ENCODE peak calls at places on chromosomes 12 and 14, in eight cellular contexts. One of them, this sample, is unnamed.
A peak's percentile ranks its signal among the peaks of the same experiment; 100 is the strongest.

GRCh38 chr12:2013527-2014223 is 9.4 kb upstream of the DCP1B start:
- DNase-seq in GM23248: peak; percentile 35
- DNase-seq in K562: no peak
- DNase-seq in neural progenitor cell: no peak
- DNase-seq in HepG2: no peak
- DNase-seq in neuronal stem cell: no peak
- DNase-seq in fibroblast of lung: peak; percentile 49
- DNase-seq in GM12878: no peak
- DNase-seq in this sample: peak; percentile 83

GRCh38 chr14:99603471-99603933 is 505 bp downstream of the CCDC85C start:
- DNase-seq in GM23248: peak; percentile 62
- DNase-seq in K562: peak; percentile 58
- DNase-seq in neural progenitor cell: peak; percentile 77
- DNase-seq in HepG2: no peak
- DNase-seq in neuronal stem cell: no peak
- DNase-seq in fibroblast of lung: no peak
- DNase-seq in GM12878: no peak
- DNase-seq in this sample: no peak

GRCh38 chr12:42141981-42142606 is 2.6 kb downstream of the GXYLT1 start:
- DNase-seq in GM23248: no peak
- DNase-seq in K562: peak; percentile 40
- DNase-seq in neural progenitor cell: no peak
- DNase-seq in HepG2: no peak
- DNase-seq in neuronal stem cell: no peak
- DNase-seq in fibroblast of lung: no peak
- DNase-seq in GM12878: no peak
- DNase-seq in this sample: no peak

GRCh38 chr12:130027798-130028197 is 124.0 kb upstream of the TMEM132D start:
- DNase-seq in GM23248: no peak
- DNase-seq in K562: no peak
- DNase-seq in neural progenitor cell: no peak
- DNase-seq in HepG2: no peak
- DNase-seq in neuronal stem cell: no peak
- DNase-seq in fibroblast of lung: no peak
- DNase-seq in GM12878: no peak
- DNase-seq in this sample: no peak

GRCh38 chr12:104750061-104750460 is 208.0 kb downstream of the SLC41A2 start:
- DNase-seq in GM23248: peak; percentile 61
- DNase-seq in K562: peak; percentile 20
- DNase-seq in neural progenitor cell: no peak
- DNase-seq in HepG2: no peak
- DNase-seq in neuronal stem cell: no peak
- DNase-seq in fibroblast of lung: peak; percentile 47
- DNase-seq in GM12878: no peak
- DNase-seq in this sample: no peak

GRCh38 chr14:31930493-31931225 is 146.4 kb upstream of the ARHGAP5 start:
- DNase-seq in GM23248: peak; percentile 91
- DNase-seq in K562: no peak
- DNase-seq in neural progenitor cell: no peak
- DNase-seq in HepG2: peak; percentile 43
- DNase-seq in neuronal stem cell: no peak
- DNase-seq in fibroblast of lung: peak; percentile 40
- DNase-seq in GM12878: no peak
- DNase-seq in this sample: no peak

GRCh38 chr14:90883782-90884181 is 67.6 kb upstream of the TTC7B start:
- DNase-seq in GM23248: no peak
- DNase-seq in K562: no peak
- DNase-seq in neural progenitor cell: no peak
- DNase-seq in HepG2: no peak
- DNase-seq in neuronal stem cell: no peak
- DNase-seq in fibroblast of lung: peak; percentile 35
- DNase-seq in GM12878: no peak
- DNase-seq in this sample: no peak

GRCh38 chr14:51897791-51898190 is 37.4 kb downstream of the GNG2 start:
- DNase-seq in GM23248: no peak
- DNase-seq in K562: no peak
- DNase-seq in neural progenitor cell: no peak
- DNase-seq in HepG2: no peak
- DNase-seq in neuronal stem cell: no peak
- DNase-seq in fibroblast of lung: no peak
- DNase-seq in GM12878: no peak
- DNase-seq in this sample: no peak

GRCh38 chr12:128056299-128056885 is 210.6 kb upstream of the TMEM132C start:
- DNase-seq in GM23248: no peak
- DNase-seq in K562: no peak
- DNase-seq in neural progenitor cell: peak; percentile 17
- DNase-seq in HepG2: no peak
- DNase-seq in neuronal stem cell: no peak
- DNase-seq in fibroblast of lung: no peak
- DNase-seq in GM12878: no peak
- DNase-seq in this sample: no peak

GRCh38 chr14:68033533-68033932 is 214.0 kb downstream of the RAD51B start:
- DNase-seq in GM23248: no peak
- DNase-seq in K562: no peak
- DNase-seq in neural progenitor cell: no peak
- DNase-seq in HepG2: no peak
- DNase-seq in neuronal stem cell: no peak
- DNase-seq in fibroblast of lung: no peak
- DNase-seq in GM12878: no peak
- DNase-seq in this sample: no peak

GRCh38 chr12:116759783-116760581 is 21.9 kb downstream of the RNFT2 start:
- DNase-seq in GM23248: no peak
- DNase-seq in K562: peak; percentile 87
- DNase-seq in neural progenitor cell: no peak
- DNase-seq in HepG2: no peak
- DNase-seq in neuronal stem cell: no peak
- DNase-seq in fibroblast of lung: no peak
- DNase-seq in GM12878: no peak
- DNase-seq in this sample: no peak

GRCh38 chr14:31945074-31945613 is 132.0 kb upstream of the ARHGAP5 start:
- DNase-seq in GM23248: no peak
- DNase-seq in K562: peak; percentile 11
- DNase-seq in neural progenitor cell: no peak
- DNase-seq in HepG2: peak; percentile 60
- DNase-seq in neuronal stem cell: no peak
- DNase-seq in fibroblast of lung: no peak
- DNase-seq in GM12878: no peak
- DNase-seq in this sample: no peak

DNA sequence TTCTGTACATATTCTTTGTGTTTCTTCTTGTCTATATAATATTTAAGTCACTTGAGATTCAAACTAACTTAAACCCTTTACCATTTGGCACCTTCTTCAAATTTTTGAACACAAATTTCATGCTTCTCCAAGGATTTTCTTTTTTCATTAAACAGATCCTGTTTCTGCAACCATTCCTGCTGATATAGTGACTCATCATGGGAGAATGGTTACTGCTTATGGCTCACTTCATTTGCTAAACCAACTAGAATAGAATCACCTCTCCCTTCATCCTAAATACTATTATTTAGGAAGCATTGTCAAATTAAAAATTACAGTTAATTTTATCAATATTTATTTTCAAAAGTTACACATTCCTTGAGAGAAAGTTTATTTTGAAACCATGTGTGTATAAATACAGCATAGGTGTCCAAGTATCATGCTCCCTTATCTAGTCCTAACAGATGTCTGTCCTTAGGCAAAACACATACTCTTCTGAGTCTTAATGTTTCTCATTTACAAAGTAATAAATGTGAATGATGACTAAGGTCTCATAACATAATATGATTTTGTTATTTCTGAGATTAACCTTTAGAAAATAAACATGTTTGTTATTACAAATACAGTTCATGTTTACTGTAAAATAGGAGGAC is 40.7 kb downstream of the PLCZ1 start:
- DNase-seq in GM23248: peak; percentile 75
- DNase-seq in K562: no peak
- DNase-seq in neural progenitor cell: no peak
- DNase-seq in HepG2: no peak
- DNase-seq in neuronal stem cell: no peak
- DNase-seq in fibroblast of lung: peak; percentile 59
- DNase-seq in GM12878: no peak
- DNase-seq in this sample: no peak
- H3K9ac ChIP-seq in GM23248: no peak overlapping the region
- H3K9ac ChIP-seq in K562: peak overlapping the region; percentile 18
- H3K9ac ChIP-seq in neural progenitor cell: no peak overlapping the region
- H3K9ac ChIP-seq in HepG2: no peak overlapping the region
- H3K9ac ChIP-seq in neuronal stem cell: no peak overlapping the region
- H3K9ac ChIP-seq in fibroblast of lung: no peak overlapping the region
- H3K9ac ChIP-seq in GM12878: no peak overlapping the region
- H3K9ac ChIP-seq in this sample: no peak overlapping the region

DNA sequence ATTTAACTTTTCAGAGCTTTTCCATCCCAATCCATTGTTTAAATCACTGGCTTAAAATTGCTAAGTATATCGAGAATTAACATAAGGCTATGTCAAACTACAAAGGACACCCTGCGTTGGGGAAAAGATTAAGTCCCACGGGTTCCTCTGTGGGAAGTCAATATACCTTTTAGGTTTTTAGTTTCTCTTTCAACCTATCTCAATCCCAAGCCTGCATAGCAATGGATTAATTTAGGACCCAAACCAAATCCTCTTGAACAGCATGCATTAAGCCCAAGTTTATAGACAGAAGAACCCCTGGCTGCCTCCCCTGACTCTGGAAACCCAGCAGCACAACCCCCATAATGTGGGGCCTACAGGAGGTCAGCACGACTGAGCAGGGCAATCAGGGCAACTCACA is 6.3 kb downstream of the CDCA4 start:
- DNase-seq in GM23248: no peak
- DNase-seq in K562: no peak
- DNase-seq in neural progenitor cell: no peak
- DNase-seq in HepG2: no peak
- DNase-seq in neuronal stem cell: no peak
- DNase-seq in fibroblast of lung: no peak
- DNase-seq in GM12878: no peak
- DNase-seq in this sample: no peak
- H3K36me3 ChIP-seq in GM23248: peaks cover 6% of the 10 kb centered on the region
- H3K36me3 ChIP-seq in K562: peaks cover 63% of the 10 kb centered on the region
- H3K36me3 ChIP-seq in neural progenitor cell: no peaks in the 10 kb centered on the region
- H3K36me3 ChIP-seq in HepG2: peaks cover 16% of the 10 kb centered on the region
- H3K36me3 ChIP-seq in neuronal stem cell: peaks cover 31% of the 10 kb centered on the region
- H3K36me3 ChIP-seq in fibroblast of lung: peaks cover 13% of the 10 kb centered on the region
- H3K36me3 ChIP-seq in GM12878: peaks cover 31% of the 10 kb centered on the region
- H3K36me3 ChIP-seq in this sample: no peaks in the 10 kb centered on the region

GRCh38 chr14:49849213-49849847 is 3.3 kb downstream of the NEMF start:
- DNase-seq in GM23248: no peak
- DNase-seq in K562: no peak
- DNase-seq in neural progenitor cell: no peak
- DNase-seq in HepG2: no peak
- DNase-seq in neuronal stem cell: no peak
- DNase-seq in fibroblast of lung: no peak
- DNase-seq in GM12878: no peak
- DNase-seq in this sample: no peak

GRCh38 chr14:49852351-49853157 is at the start of gene NEMF:
- DNase-seq in GM23248: peak; percentile 91
- DNase-seq in K562: peak; percentile 89
- DNase-seq in neural progenitor cell: peak; percentile 94
- DNase-seq in HepG2: peak; percentile 87
- DNase-seq in neuronal stem cell: peak; percentile 89
- DNase-seq in fibroblast of lung: peak; percentile 93
- DNase-seq in GM12878: peak; percentile 92
- DNase-seq in this sample: peak; percentile 94

GRCh38 chr14:49853158-49853477 is 530 bp upstream of the NEMF start:
- DNase-seq in GM23248: no peak
- DNase-seq in K562: no peak
- DNase-seq in neural progenitor cell: no peak
- DNase-seq in HepG2: no peak
- DNase-seq in neuronal stem cell: no peak
- DNase-seq in fibroblast of lung: no peak
- DNase-seq in GM12878: no peak
- DNase-seq in this sample: no peak

GRCh38 chr14:49857427-49858003 is 4.9 kb upstream of the NEMF start:
- DNase-seq in GM23248: no peak
- DNase-seq in K562: no peak
- DNase-seq in neural progenitor cell: no peak
- DNase-seq in HepG2: no peak
- DNase-seq in neuronal stem cell: no peak
- DNase-seq in fibroblast of lung: no peak
- DNase-seq in GM12878: no peak
- DNase-seq in this sample: no peak

DNA sequence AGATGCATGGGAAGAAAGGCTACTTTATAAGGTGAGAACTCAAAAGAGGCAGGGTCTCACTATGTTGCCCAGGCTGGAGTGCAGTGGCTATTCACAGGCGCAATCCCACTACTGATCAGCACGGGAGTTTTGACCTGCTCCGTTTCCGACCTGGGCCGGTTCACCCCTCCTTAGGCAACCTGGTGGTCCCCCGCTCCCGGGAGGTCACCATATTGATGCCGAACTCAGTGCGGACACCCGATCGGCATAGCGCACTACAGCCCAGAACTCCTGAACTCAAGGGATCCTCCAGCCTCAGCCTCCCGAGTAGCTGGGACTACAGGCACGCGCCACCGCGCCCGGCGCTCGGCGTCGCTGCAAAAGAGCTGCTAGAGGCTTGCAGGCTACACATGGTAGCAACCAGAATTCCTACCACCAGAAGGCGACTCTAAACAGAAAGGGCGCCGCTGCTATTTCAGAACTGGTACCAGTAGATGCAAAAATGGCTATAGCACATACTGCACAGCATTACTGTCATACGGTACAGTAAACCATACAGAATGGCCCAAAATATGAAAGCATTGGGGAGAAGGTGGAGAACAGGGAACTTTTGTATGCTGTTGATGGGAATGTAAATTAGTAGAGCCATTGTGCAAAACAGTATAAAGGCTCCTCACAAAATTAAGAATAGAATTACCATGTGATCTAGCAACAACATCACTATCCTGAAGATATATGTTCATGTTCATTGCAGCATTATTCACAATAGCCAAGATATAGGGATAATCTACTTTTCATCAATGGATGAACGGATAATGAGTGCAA is 1.2 kb upstream of the NEMF start:
- DNase-seq in GM23248: peak; percentile 94
- DNase-seq in K562: peak; percentile 58
- DNase-seq in neural progenitor cell: peak; percentile 91
- DNase-seq in HepG2: peak; percentile 86
- DNase-seq in neuronal stem cell: peak; percentile 37
- DNase-seq in fibroblast of lung: peak; percentile 86
- DNase-seq in GM12878: no peak
- DNase-seq in this sample: peak; percentile 78
- H3K4me3 ChIP-seq in GM23248: peak overlapping the region; percentile 94
- H3K4me3 ChIP-seq in K562: no peak overlapping the region
- H3K4me3 ChIP-seq in neural progenitor cell: peak overlapping the region; percentile 85
- H3K4me3 ChIP-seq in HepG2: peak overlapping the region; percentile 97
- H3K4me3 ChIP-seq in neuronal stem cell: peak overlapping the region; percentile 94
- H3K4me3 ChIP-seq in fibroblast of lung: no peak overlapping the region
- H3K4me3 ChIP-seq in GM12878: peak overlapping the region; percentile 97
- H3K4me3 ChIP-seq in this sample: peak overlapping the region; percentile 93

GRCh38 chr14:55398679-55399078 is 13.0 kb downstream of the ATG14 start:
- DNase-seq in GM23248: peak; percentile 97
- DNase-seq in K562: peak; percentile 52
- DNase-seq in neural progenitor cell: no peak
- DNase-seq in HepG2: no peak
- DNase-seq in neuronal stem cell: no peak
- DNase-seq in fibroblast of lung: peak; percentile 99
- DNase-seq in GM12878: no peak
- DNase-seq in this sample: no peak
- H3K9ac ChIP-seq in GM23248: no peak overlapping the region
- H3K9ac ChIP-seq in K562: no peak overlapping the region
- H3K9ac ChIP-seq in neural progenitor cell: no peak overlapping the region
- H3K9ac ChIP-seq in HepG2: no peak overlapping the region
- H3K9ac ChIP-seq in neuronal stem cell: no peak overlapping the region
- H3K9ac ChIP-seq in fibroblast of lung: no peak overlapping the region
- H3K9ac ChIP-seq in GM12878: no peak overlapping the region
- H3K9ac ChIP-seq in this sample: no peak overlapping the region